ENCODE peak calls at places on chromosomes 16 and 17, in four cellular contexts. A is H54; Z is activated CD8-positive, alpha-beta T cell treated with anti-CD3 and anti-CD28 coated beads for 36 hours; W is GM13977. R is an unnamed sample.
A peak's percentile ranks its signal among the peaks of the same experiment; 100 is the strongest.

GRCh38 chr17:69335018-69335417 is 8.1 kb upstream of the ABCA5 start:
- DNase-seq in A (no peak), Z (no peak), W (no peak), R (no peak)

GRCh38 chr17:80774643-80775281 is 216.9 kb upstream of the CHMP6 start:
- DNase-seq in A (no peak), Z (peak; percentile 71), W (no peak), R (no peak)

GRCh38 chr17:38454528-38454927 is 26.3 kb downstream of the ARHGAP23 start:
- DNase-seq in A (peak; percentile 93), Z (no peak), W (no peak), R (no peak)

GRCh38 chr16:1706386-1707192 is 594 bp downstream of the MAPK8IP3 start:
- DNase-seq in A (peak; percentile 52), Z (peak; percentile 72), W (peak; percentile 80), R (no peak)

GRCh38 chr17:79401704-79402075 is 209.2 kb downstream of the RBFOX3 start:
- DNase-seq in A (no peak), Z (no peak), W (no peak), R (no peak)

GRCh38 chr17:68057531-68057952 is 22.0 kb downstream of the KPNA2 start:
- DNase-seq in A (no peak), Z (peak; percentile 70), W (no peak), R (no peak)

GRCh38 chr16:68361485-68361884 is 50.7 kb downstream of the PRMT7 start:
- DNase-seq in A (no peak), Z (no peak), W (no peak), R (no peak)

GRCh38 chr17:4980644-4981216 is 6.7 kb downstream of the CAMTA2 start:
- DNase-seq in A (no peak), Z (peak; percentile 62), W (peak; percentile 66), R (peak; percentile 41)

GRCh38 chr16:8929086-8929748 is 34.5 kb downstream of the USP7 start:
- DNase-seq in A (no peak), Z (no peak), W (no peak), R (no peak)

GRCh38 chr17:2736956-2737355 is 12.5 kb downstream of the CCDC92B start:
- DNase-seq in A (no peak), Z (no peak), W (no peak), R (no peak)

GRCh38 chr17:65797809-65798208 is 236.4 kb upstream of the AXIN2 start:
- DNase-seq in A (no peak), Z (peak; percentile 53), W (no peak), R (no peak)

GRCh38 chr17:62625184-62625869 is 2.1 kb upstream of the MRC2 start:
- DNase-seq in A (no peak), Z (no peak), W (no peak), R (no peak)

GRCh38 chr16:21654881-21655280 is 2.5 kb upstream of the IGSF6 start:
- DNase-seq in A (no peak), Z (no peak), W (no peak), R (no peak)

GRCh38 chr16:31094088-31094423 is 541 bp downstream of the VKORC1 start:
- DNase-seq in A (no peak), Z (no peak), W (no peak), R (no peak)

GRCh38 chr16:61014869-61015268 is 1021.4 kb downstream of the CDH8 start:
- DNase-seq in A (no peak), Z (no peak), W (no peak), R (no peak)

GRCh38 chr17:48269209-48269608 is 160.8 kb downstream of the SKAP1 start:
- DNase-seq in A (no peak), Z (no peak), W (no peak), R (no peak)

GRCh38 chr16:3980311-3981111 is 100.0 kb upstream of the CREBBP start:
- DNase-seq in A (peak; percentile 55), Z (no peak), W (no peak), R (no peak)

GRCh38 chr16:19861811-19862327 is 22.8 kb downstream of the GPRC5B start:
- DNase-seq in A (no peak), Z (no peak), W (no peak), R (no peak)

GRCh38 chr16:84450176-84450865 is 54.1 kb downstream of the MEAK7 start:
- DNase-seq in A (no peak), Z (no peak), W (no peak), R (no peak)

GRCh38 chr16:11742041-11742535 is 569 bp downstream of the TXNDC11 start:
- DNase-seq in A (peak; percentile 31), Z (peak; percentile 58), W (peak; percentile 50), R (no peak)

GRCh38 chr17:564526-564925 is 150.1 kb downstream of the VPS53 start:
- DNase-seq in A (no peak), Z (no peak), W (no peak), R (no peak)

GRCh38 chr17:15981208-15981607 is 18.3 kb downstream of the ZSWIM7 start:
- DNase-seq in A (no peak), Z (peak; percentile 72), W (peak; percentile 60), R (no peak)

GRCh38 chr17:57557363-57557762 is 187.7 kb downstream of the CCDC182 start:
- DNase-seq in A (no peak), Z (no peak), W (no peak), R (no peak)

GRCh38 chr16:4371481-4372314 is at the start of gene VASN:
- DNase-seq in A (peak; percentile 83), Z (peak; percentile 70), W (peak; percentile 97), R (peak; percentile 84)

GRCh38 chr17:64938925-64939474 is 19.7 kb upstream of the LRRC37A3 start:
- DNase-seq in A (no peak), Z (peak; percentile 73), W (peak; percentile 58), R (peak; percentile 40)

R was measured in memory B cell.